ENCODE peak calls at places on chromosomes 1 and 21, in seven cellular contexts. One of them, this sample, is unnamed.
A peak's percentile ranks its signal among the peaks of the same experiment; 100 is the strongest.

GRCh38 chr1:89757532-89757931 is 63.3 kb upstream of the LRRC8D start:
- DNase-seq in LNCaP clone FGC: no peak
- DNase-seq in choroid plexus epithelial cell: peak; percentile 49
- DNase-seq in cardiac fibroblast: peak; percentile 63
- DNase-seq in lower leg skin: no peak
- DNase-seq in AG04450: no peak
- DNase-seq in fibroblast of pulmonary artery: peak; percentile 69
- DNase-seq in this sample: no peak

GRCh38 chr1:21521717-21522060 is 12.5 kb downstream of the ALPL start:
- DNase-seq in choroid plexus epithelial cell: no peak
- DNase-seq in fibroblast of pulmonary artery: no peak
- DNase-seq in lower leg skin: no peak
- DNase-seq in cardiac fibroblast: no peak
- DNase-seq in AG04450: no peak
- DNase-seq in LNCaP clone FGC: no peak
- DNase-seq in this sample: no peak

GRCh38 chr21:14554948-14555347 is 8.8 kb upstream of the SAMSN1 start:
- DNase-seq in lower leg skin: no peak
- DNase-seq in AG04450: no peak
- DNase-seq in LNCaP clone FGC: no peak
- DNase-seq in fibroblast of pulmonary artery: peak; percentile 7
- DNase-seq in cardiac fibroblast: no peak
- DNase-seq in choroid plexus epithelial cell: peak; percentile 59
- DNase-seq in this sample: no peak

GRCh38 chr1:21663951-21664805 is 5.0 kb downstream of the RAP1GAP start:
- DNase-seq in fibroblast of pulmonary artery: no peak
- DNase-seq in cardiac fibroblast: no peak
- DNase-seq in lower leg skin: peak; percentile 66
- DNase-seq in LNCaP clone FGC: no peak
- DNase-seq in AG04450: no peak
- DNase-seq in choroid plexus epithelial cell: no peak
- DNase-seq in this sample: no peak

GRCh38 chr1:76239470-76239918 is 164.9 kb downstream of the ST6GALNAC3 start:
- DNase-seq in choroid plexus epithelial cell: peak; percentile 4
- DNase-seq in cardiac fibroblast: no peak
- DNase-seq in fibroblast of pulmonary artery: no peak
- DNase-seq in lower leg skin: no peak
- DNase-seq in AG04450: no peak
- DNase-seq in LNCaP clone FGC: no peak
- DNase-seq in this sample: no peak

GRCh38 chr1:5509664-5510452 is 482.4 kb downstream of the NPHP4 start:
- DNase-seq in AG04450: no peak
- DNase-seq in lower leg skin: peak; percentile 91
- DNase-seq in choroid plexus epithelial cell: peak; percentile 55
- DNase-seq in LNCaP clone FGC: no peak
- DNase-seq in cardiac fibroblast: peak; percentile 42
- DNase-seq in fibroblast of pulmonary artery: peak; percentile 43
- DNase-seq in this sample: peak; percentile 10

GRCh38 chr1:160411231-160411630 is 10.9 kb downstream of the VANGL2 start:
- DNase-seq in lower leg skin: no peak
- DNase-seq in fibroblast of pulmonary artery: no peak
- DNase-seq in choroid plexus epithelial cell: no peak
- DNase-seq in AG04450: no peak
- DNase-seq in LNCaP clone FGC: no peak
- DNase-seq in cardiac fibroblast: no peak
- DNase-seq in this sample: no peak

GRCh38 chr1:31198591-31198990 is 41.1 kb downstream of the NKAIN1 start:
- DNase-seq in cardiac fibroblast: no peak
- DNase-seq in choroid plexus epithelial cell: no peak
- DNase-seq in AG04450: no peak
- DNase-seq in fibroblast of pulmonary artery: no peak
- DNase-seq in lower leg skin: no peak
- DNase-seq in LNCaP clone FGC: no peak
- DNase-seq in this sample: no peak

GRCh38 chr1:231981675-231982074 is 355.1 kb downstream of the DISC1 start:
- DNase-seq in fibroblast of pulmonary artery: no peak
- DNase-seq in LNCaP clone FGC: no peak
- DNase-seq in AG04450: no peak
- DNase-seq in cardiac fibroblast: no peak
- DNase-seq in choroid plexus epithelial cell: no peak
- DNase-seq in lower leg skin: no peak
- DNase-seq in this sample: no peak

GRCh38 chr1:231985624-231986023 is 359.0 kb downstream of the DISC1 start:
- DNase-seq in LNCaP clone FGC: no peak
- DNase-seq in cardiac fibroblast: no peak
- DNase-seq in lower leg skin: no peak
- DNase-seq in fibroblast of pulmonary artery: no peak
- DNase-seq in AG04450: no peak
- DNase-seq in choroid plexus epithelial cell: no peak
- DNase-seq in this sample: no peak

GRCh38 chr1:231986631-231987291 is 360.2 kb downstream of the DISC1 start:
- DNase-seq in choroid plexus epithelial cell: peak; percentile 76
- DNase-seq in cardiac fibroblast: peak; percentile 76
- DNase-seq in fibroblast of pulmonary artery: peak; percentile 67
- DNase-seq in lower leg skin: no peak
- DNase-seq in AG04450: no peak
- DNase-seq in LNCaP clone FGC: no peak
- DNase-seq in this sample: no peak

GRCh38 chr1:231983266-231984193 is 356.9 kb downstream of the DISC1 start:
- DNase-seq in fibroblast of pulmonary artery: no peak
- DNase-seq in LNCaP clone FGC: no peak
- DNase-seq in choroid plexus epithelial cell: no peak
- DNase-seq in cardiac fibroblast: no peak
- DNase-seq in lower leg skin: no peak
- DNase-seq in AG04450: no peak
- DNase-seq in this sample: no peak
- TF ChIP-seq CTCF in fibroblast of pulmonary artery: peak; percentile 9
- TF ChIP-seq CTCF in LNCaP clone FGC: peak; percentile 8
- TF ChIP-seq CTCF in choroid plexus epithelial cell: peak; percentile 25
- TF ChIP-seq CTCF in cardiac fibroblast: no peak
- TF ChIP-seq CTCF in lower leg skin: no peak
- TF ChIP-seq CTCF in AG04450: no peak
- TF ChIP-seq CTCF in this sample: no peak

GRCh38 chr21:45643021-45643980 is at the start of gene PCBP3:
- DNase-seq in AG04450: peak; percentile 72
- DNase-seq in cardiac fibroblast: peak; percentile 99
- DNase-seq in lower leg skin: peak; percentile 97
- DNase-seq in fibroblast of pulmonary artery: peak; percentile 96
- DNase-seq in LNCaP clone FGC: peak; percentile 42
- DNase-seq in choroid plexus epithelial cell: peak; percentile 98
- DNase-seq in this sample: peak; percentile 97

GRCh38 chr21:45640888-45641479 is 2.5 kb upstream of the PCBP3 start:
- DNase-seq in choroid plexus epithelial cell: peak; percentile 81
- DNase-seq in cardiac fibroblast: peak; percentile 82
- DNase-seq in fibroblast of pulmonary artery: peak; percentile 71
- DNase-seq in AG04450: no peak
- DNase-seq in LNCaP clone FGC: peak; percentile 21
- DNase-seq in lower leg skin: no peak
- DNase-seq in this sample: peak; percentile 64

GRCh38 chr21:45642122-45642813 is 1.3 kb upstream of the PCBP3 start:
- DNase-seq in cardiac fibroblast: peak; percentile 20
- DNase-seq in LNCaP clone FGC: no peak
- DNase-seq in fibroblast of pulmonary artery: no peak
- DNase-seq in lower leg skin: no peak
- DNase-seq in choroid plexus epithelial cell: no peak
- DNase-seq in AG04450: no peak
- DNase-seq in this sample: no peak

GRCh38 chr21:45641480-45642035 is 2.0 kb upstream of the PCBP3 start:
- DNase-seq in AG04450: no peak
- DNase-seq in cardiac fibroblast: no peak
- DNase-seq in LNCaP clone FGC: no peak
- DNase-seq in lower leg skin: no peak
- DNase-seq in choroid plexus epithelial cell: no peak
- DNase-seq in fibroblast of pulmonary artery: no peak
- DNase-seq in this sample: no peak

GRCh38 chr21:45644041-45644906 is 749 bp downstream of the PCBP3 start:
- DNase-seq in cardiac fibroblast: peak; percentile 44
- DNase-seq in choroid plexus epithelial cell: no peak
- DNase-seq in LNCaP clone FGC: no peak
- DNase-seq in lower leg skin: no peak
- DNase-seq in fibroblast of pulmonary artery: peak; percentile 11
- DNase-seq in AG04450: no peak
- DNase-seq in this sample: peak; percentile 19
- H3K4me3 ChIP-seq in cardiac fibroblast: peak overlapping the region; percentile 61
- H3K4me3 ChIP-seq in choroid plexus epithelial cell: peak overlapping the region; percentile 62
- H3K4me3 ChIP-seq in LNCaP clone FGC: peak overlapping the region; percentile 41
- H3K4me3 ChIP-seq in lower leg skin: peak overlapping the region; percentile 23
- H3K4me3 ChIP-seq in fibroblast of pulmonary artery: peak overlapping the region; percentile 63
- H3K4me3 ChIP-seq in AG04450: peak overlapping the region; percentile 47
- H3K4me3 ChIP-seq in this sample: peak overlapping the region; percentile 56

GRCh38 chr1:97050501-97050900 is 328.9 kb downstream of the PTBP2 start:
- DNase-seq in fibroblast of pulmonary artery: peak; percentile 69
- DNase-seq in lower leg skin: no peak
- DNase-seq in AG04450: no peak
- DNase-seq in LNCaP clone FGC: no peak
- DNase-seq in cardiac fibroblast: peak; percentile 76
- DNase-seq in choroid plexus epithelial cell: peak; percentile 91
- DNase-seq in this sample: peak; percentile 56
- TF ChIP-seq CTCF in fibroblast of pulmonary artery: peak; percentile 55
- TF ChIP-seq CTCF in lower leg skin: no peak
- TF ChIP-seq CTCF in AG04450: peak; percentile 57
- TF ChIP-seq CTCF in LNCaP clone FGC: peak; percentile 61
- TF ChIP-seq CTCF in cardiac fibroblast: peak; percentile 56
- TF ChIP-seq CTCF in choroid plexus epithelial cell: peak; percentile 72
- TF ChIP-seq CTCF in this sample: peak; percentile 55

DNA sequence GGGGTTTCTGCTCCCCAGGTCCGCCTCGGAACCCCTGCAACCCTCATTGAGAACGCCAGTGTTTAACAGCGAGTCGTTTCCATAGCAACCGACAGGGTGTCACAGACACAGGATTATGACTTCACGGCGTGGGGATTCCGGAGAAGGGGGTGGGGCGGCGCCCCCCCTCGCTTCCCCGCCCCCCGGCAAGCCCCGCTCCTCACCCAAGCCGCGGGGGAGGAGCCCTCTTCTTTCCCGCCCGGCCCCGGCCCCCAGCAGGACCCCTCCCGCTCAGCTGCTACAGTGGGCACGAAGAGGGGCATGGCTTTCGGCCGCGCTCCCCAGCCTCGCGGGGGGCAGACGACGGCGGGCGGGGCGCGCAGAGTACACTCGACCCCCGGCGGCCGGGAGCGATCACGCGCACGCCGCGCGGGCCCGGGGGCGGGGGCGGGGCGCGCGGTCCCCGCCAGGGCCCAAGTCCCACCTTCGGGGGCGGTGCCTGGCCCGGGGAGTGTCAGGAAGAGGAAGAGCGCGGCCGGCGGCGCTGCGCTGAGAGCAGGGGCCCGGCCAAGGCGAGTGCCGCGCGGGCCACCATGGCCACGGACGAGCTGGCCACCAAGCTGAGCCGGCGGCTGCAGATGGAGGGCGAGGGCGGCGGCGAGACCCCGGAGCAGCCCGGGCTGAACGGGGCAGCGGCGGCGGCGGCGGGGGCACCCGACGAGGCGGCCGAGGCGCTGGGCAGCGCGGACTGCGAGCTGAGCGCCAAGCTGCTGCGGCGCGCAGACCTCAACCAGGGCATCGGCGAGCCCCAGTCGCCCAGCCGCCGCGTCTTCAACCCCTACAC is at the start of gene EFHD2:
- DNase-seq in AG04450: no peak
- DNase-seq in lower leg skin: peak; percentile 96
- DNase-seq in choroid plexus epithelial cell: peak; percentile 78
- DNase-seq in LNCaP clone FGC: no peak
- DNase-seq in cardiac fibroblast: peak; percentile 78
- DNase-seq in fibroblast of pulmonary artery: peak; percentile 74
- DNase-seq in this sample: peak; percentile 65
- H3K4me3 ChIP-seq in AG04450: peak within 1 kb of the TSS; percentile 82
- H3K4me3 ChIP-seq in lower leg skin: peak within 1 kb of the TSS; percentile 73
- H3K4me3 ChIP-seq in choroid plexus epithelial cell: peak within 1 kb of the TSS; percentile 71
- H3K4me3 ChIP-seq in LNCaP clone FGC: peak within 1 kb of the TSS; percentile 65
- H3K4me3 ChIP-seq in cardiac fibroblast: peak within 1 kb of the TSS; percentile 80
- H3K4me3 ChIP-seq in fibroblast of pulmonary artery: peak within 1 kb of the TSS; percentile 68
- H3K4me3 ChIP-seq in this sample: peak within 1 kb of the TSS; percentile 84

GRCh38 chr1:114428083-114428754 is 82.8 kb downstream of the TRIM33 start:
- DNase-seq in AG04450: no peak
- DNase-seq in LNCaP clone FGC: no peak
- DNase-seq in choroid plexus epithelial cell: peak; percentile 53
- DNase-seq in fibroblast of pulmonary artery: peak; percentile 51
- DNase-seq in cardiac fibroblast: peak; percentile 41
- DNase-seq in lower leg skin: no peak
- DNase-seq in this sample: peak; percentile 55
- TF ChIP-seq CTCF in AG04450: peak; percentile 56
- TF ChIP-seq CTCF in LNCaP clone FGC: peak; percentile 27
- TF ChIP-seq CTCF in choroid plexus epithelial cell: peak; percentile 53
- TF ChIP-seq CTCF in fibroblast of pulmonary artery: peak; percentile 53
- TF ChIP-seq CTCF in cardiac fibroblast: peak; percentile 42
- TF ChIP-seq CTCF in lower leg skin: no peak
- TF ChIP-seq CTCF in this sample: peak; percentile 48

GRCh38 chr1:156923565-156924477 is 3.4 kb downstream of the LRRC71 start:
- DNase-seq in lower leg skin: no peak
- DNase-seq in LNCaP clone FGC: no peak
- DNase-seq in fibroblast of pulmonary artery: no peak
- DNase-seq in AG04450: no peak
- DNase-seq in choroid plexus epithelial cell: no peak
- DNase-seq in cardiac fibroblast: no peak
- DNase-seq in this sample: no peak
- H3K4me3 ChIP-seq in lower leg skin: no peak overlapping the region
- H3K4me3 ChIP-seq in LNCaP clone FGC: no peak overlapping the region
- H3K4me3 ChIP-seq in fibroblast of pulmonary artery: no peak overlapping the region
- H3K4me3 ChIP-seq in AG04450: peak overlapping the region; percentile 17
- H3K4me3 ChIP-seq in choroid plexus epithelial cell: no peak overlapping the region
- H3K4me3 ChIP-seq in cardiac fibroblast: peak overlapping the region; percentile 3
- H3K4me3 ChIP-seq in this sample: no peak overlapping the region

This sample was measured in astrocyte of the spinal cord.